ENCODE peak calls at places on chromosome 18, in seven cellular contexts. N, B, Y, K, E, I and A are unnamed samples.

GRCh38 chr18:66734451-66734850 is 130.6 kb upstream of the CDH19 start:
- DNase-seq in N (no peak), B (no peak), Y (no peak), K (no peak), E (no peak), I (no peak), A (no peak)

GRCh38 chr18:8660316-8660715 is 45.0 kb upstream of the MTCL1 start:
- DNase-seq in N (peak), B (no peak), Y (no peak), K (no peak), E (no peak), I (no peak), A (no peak)

GRCh38 chr18:67783215-67783946 is 266.9 kb upstream of the DSEL start:
- DNase-seq in N (peak), B (no peak), Y (peak), K (no peak), E (no peak), I (no peak), A (peak)

GRCh38 chr18:446941-447560 is 53.5 kb downstream of the COLEC12 start:
- DNase-seq in N (peak), B (no peak), Y (peak), K (no peak), E (no peak), I (no peak), A (no peak)

GRCh38 chr18:72544092-72544886 is at the start of gene CBLN2:
- DNase-seq in N (peak), B (peak), Y (peak), K (peak), E (no peak), I (no peak), A (peak)

GRCh38 chr18:46169464-46169941 is 65.3 kb downstream of the HAUS1 start:
- DNase-seq in N (peak), B (no peak), Y (peak), K (no peak), E (no peak), I (peak), A (peak)

GRCh38 chr18:13573750-13574149 is 152.6 kb downstream of the FAM210A start:
- DNase-seq in N (no peak), B (no peak), Y (no peak), K (no peak), E (no peak), I (no peak), A (no peak)

GRCh38 chr18:76958692-76959341 is 136.5 kb downstream of the ZNF236 start:
- DNase-seq in N (no peak), B (no peak), Y (peak), K (no peak), E (no peak), I (no peak), A (no peak)